ENCODE peak calls at places on chromosomes 16 and 17, in eight cellular contexts. B, T, S, Z, M, K, D and G are unnamed samples.

GRCh38 chr17:78462148-78462547 is 83.7 kb downstream of the PGS1 start:
- DNase-seq in B (no peak), T (no peak), S (no peak), Z (no peak), M (no peak), K (no peak), D (no peak), G (no peak)

GRCh38 chr16:85891033-85891775 is 7.8 kb upstream of the IRF8 start:
- DNase-seq in B (no peak), T (no peak), S (no peak), Z (no peak), M (peak), K (no peak), D (peak), G (peak)

GRCh38 chr17:700504-701094 is 14.0 kb downstream of the VPS53 start:
- DNase-seq in B (no peak), T (no peak), S (peak), Z (peak), M (peak), K (no peak), D (peak), G (peak)

GRCh38 chr16:87860553-87861299 is 8.6 kb downstream of the SLC7A5 start:
- DNase-seq in B (no peak), T (no peak), S (peak), Z (no peak), M (no peak), K (peak), D (no peak), G (peak)

GRCh38 chr16:48533931-48534330 is 76.0 kb downstream of the N4BP1 start:
- DNase-seq in B (no peak), T (no peak), S (no peak), Z (no peak), M (no peak), K (no peak), D (no peak), G (no peak)

GRCh38 chr17:8892338-8892690 is 24.8 kb upstream of the PIK3R6 start:
- DNase-seq in B (no peak), T (no peak), S (no peak), Z (no peak), M (no peak), K (no peak), D (no peak), G (no peak)

GRCh38 chr17:7445011-7445927 is at the start of gene CHRNB1:
- DNase-seq in B (no peak), T (peak), S (peak), Z (peak), M (peak), K (no peak), D (peak), G (peak)

GRCh38 chr17:75352079-75352569 is 53.4 kb downstream of the GRB2 start:
- DNase-seq in B (no peak), T (peak), S (no peak), Z (peak), M (peak), K (no peak), D (peak), G (peak)

GRCh38 chr17:17305282-17305801 is 2.2 kb downstream of the NT5M start:
- DNase-seq in B (peak), T (peak), S (no peak), Z (peak), M (no peak), K (no peak), D (no peak), G (no peak)

GRCh38 chr17:80289631-80290030 is 29.0 kb downstream of the RNF213 start:
- DNase-seq in B (no peak), T (no peak), S (no peak), Z (no peak), M (no peak), K (no peak), D (no peak), G (no peak)

GRCh38 chr17:50666316-50666715 is 31.6 kb downstream of the ABCC3 start:
- DNase-seq in B (no peak), T (no peak), S (no peak), Z (no peak), M (no peak), K (no peak), D (no peak), G (no peak)

GRCh38 chr16:48963901-48964615 is 317.6 kb downstream of the CBLN1 start:
- DNase-seq in B (no peak), T (no peak), S (no peak), Z (no peak), M (no peak), K (no peak), D (peak), G (peak)

GRCh38 chr17:38693700-38694329 is 11.3 kb upstream of the MLLT6 start:
- DNase-seq in B (no peak), T (no peak), S (no peak), Z (peak), M (no peak), K (no peak), D (no peak), G (no peak)

GRCh38 chr16:27929818-27930217 is 133.7 kb downstream of the GSG1L start:
- DNase-seq in B (no peak), T (no peak), S (no peak), Z (no peak), M (no peak), K (no peak), D (no peak), G (peak)

GRCh38 chr16:55543470-55543869 is 23.0 kb upstream of the CAPNS2 start:
- DNase-seq in B (no peak), T (no peak), S (peak), Z (peak), M (peak), K (no peak), D (peak), G (peak)

GRCh38 chr17:39169101-39169500 is 3.1 kb upstream of the ARL5C start:
- DNase-seq in B (no peak), T (no peak), S (no peak), Z (no peak), M (no peak), K (no peak), D (no peak), G (no peak)

GRCh38 chr17:9054146-9054545 is 32.8 kb downstream of the NTN1 start:
- DNase-seq in B (no peak), T (no peak), S (no peak), Z (no peak), M (no peak), K (no peak), D (no peak), G (no peak)

GRCh38 chr17:9080296-9080914 is 59.1 kb downstream of the NTN1 start:
- DNase-seq in B (no peak), T (no peak), S (no peak), Z (no peak), M (no peak), K (no peak), D (no peak), G (no peak)

GRCh38 chr17:66417300-66417719 is 114.9 kb downstream of the PRKCA start:
- DNase-seq in B (no peak), T (no peak), S (no peak), Z (no peak), M (no peak), K (no peak), D (peak), G (peak)

GRCh38 chr17:66518677-66519076 is 216.3 kb downstream of the PRKCA start:
- DNase-seq in B (no peak), T (peak), S (no peak), Z (peak), M (peak), K (no peak), D (no peak), G (no peak)